ENCODE peak calls at places on chromosomes 13 and 19, in seven cellular contexts. W is CD8-positive, alpha-beta memory T cell; E is A549; G is body of pancreas; M is BE2C; H is adrenal gland; V is ascending aorta. O is an unnamed sample.

GRCh38 chr19:48784527-48784926 is 26.3 kb downstream of the BCAT2 start:
- DNase-seq in W (no peak), H (no peak), G (no peak), V (no peak), M (no peak), E (peak; percentile 53), O (no peak)

GRCh38 chr19:45637890-45638667 is 1.1 kb downstream of the EML2 start:
- DNase-seq in V (no peak), W (no peak), E (peak; percentile 62), M (no peak), G (no peak), H (peak; percentile 74), O (peak; percentile 80)

GRCh38 chr13:111267784-111268183 is 52.7 kb upstream of the TEX29 start:
- DNase-seq in H (no peak), V (no peak), M (no peak), G (no peak), W (no peak), E (no peak), O (no peak)

GRCh38 chr19:5967994-5968430 is 9.9 kb downstream of the RANBP3 start:
- DNase-seq in V (no peak), M (peak; percentile 70), H (peak; percentile 89), W (peak; percentile 68), E (peak; percentile 68), G (peak; percentile 73), O (no peak)

GRCh38 chr19:44800461-44800860 is 8.4 kb upstream of the BCAM start:
- DNase-seq in W (peak; percentile 84), M (peak; percentile 90), G (peak; percentile 85), H (peak; percentile 94), V (peak; percentile 91), E (peak; percentile 89), O (peak; percentile 83)

GRCh38 chr13:103263448-103263847 is 197.2 kb upstream of the SLC10A2 start:
- DNase-seq in G (no peak), H (no peak), V (no peak), M (no peak), W (no peak), E (no peak), O (no peak)

GRCh38 chr19:5089283-5089682 is 120.4 kb downstream of the KDM4B start:
- DNase-seq in G (no peak), V (no peak), H (no peak), E (no peak), W (no peak), M (no peak), O (no peak)

GRCh38 chr19:1848399-1849131 is at the start of gene REXO1:
- DNase-seq in M (peak; percentile 92), H (peak; percentile 98), W (peak; percentile 98), G (peak; percentile 97), E (peak; percentile 93), V (peak; percentile 97), O (peak; percentile 95)

GRCh38 chr13:110444226-110444653 is 117.3 kb downstream of the RAB20 start:
- DNase-seq in H (peak; percentile 65), E (no peak), G (no peak), W (no peak), M (no peak), V (peak; percentile 75), O (no peak)

GRCh38 chr13:100131863-100132574 is 43.1 kb downstream of the PCCA start:
- DNase-seq in M (peak; percentile 34), W (no peak), V (no peak), H (no peak), E (peak; percentile 63), G (no peak), O (no peak)

GRCh38 chr13:107799001-107799400 is 416.3 kb downstream of the LIG4 start:
- DNase-seq in W (no peak), M (no peak), H (no peak), E (no peak), V (no peak), G (no peak), O (no peak)

GRCh38 chr13:21045101-21045500 is 16.3 kb downstream of the LATS2 start:
- DNase-seq in E (no peak), H (no peak), W (no peak), G (no peak), M (no peak), V (no peak), O (no peak)

GRCh38 chr13:28513745-28514144 is 18.8 kb upstream of the FLT1 start:
- DNase-seq in V (no peak), H (no peak), M (no peak), G (no peak), E (no peak), W (no peak), O (no peak)

GRCh38 chr19:49064768-49065611 is at the start of gene NTF4:
- DNase-seq in G (peak; percentile 39), W (no peak), M (peak; percentile 69), E (no peak), V (no peak), H (no peak), O (no peak)

GRCh38 chr13:90984737-90985136 is 362.8 kb upstream of the MIR17HG start:
- DNase-seq in W (no peak), H (no peak), V (no peak), M (no peak), E (no peak), G (no peak), O (no peak)

GRCh38 chr13:45209229-45209628 is 8.4 kb upstream of the KCTD4 start:
- DNase-seq in E (peak; percentile 30), G (no peak), M (no peak), W (no peak), V (no peak), H (no peak), O (no peak)

GRCh38 chr13:48156466-48156865 is 61.6 kb upstream of the MED4 start:
- DNase-seq in W (peak; percentile 90), M (no peak), E (no peak), G (no peak), H (no peak), V (no peak), O (peak; percentile 76)

GRCh38 chr13:112363867-112364528 is 12.2 kb upstream of the SPACA7 start:
- DNase-seq in G (no peak), H (no peak), W (no peak), M (no peak), E (no peak), V (no peak), O (no peak)

GRCh38 chr19:41023193-41023592 is 32.1 kb downstream of the CYP2B6 start:
- DNase-seq in M (no peak), H (peak; percentile 21), G (no peak), E (no peak), V (no peak), W (no peak), O (no peak)

GRCh38 chr13:34151885-34152284 is 333.9 kb downstream of the RFC3 start:
- DNase-seq in M (no peak), H (no peak), V (no peak), E (no peak), W (no peak), G (no peak), O (no peak)

GRCh38 chr19:54035215-54036178 is 28.2 kb downstream of the VSTM1 start:
- DNase-seq in H (no peak), M (no peak), G (no peak), E (peak; percentile 52), V (no peak), W (no peak), O (no peak)

GRCh38 chr19:19618384-19619051 is at the start of gene PBX4:
- DNase-seq in G (peak; percentile 92), H (peak; percentile 96), V (peak; percentile 90), W (peak; percentile 99), E (peak; percentile 87), M (peak; percentile 96), O (peak; percentile 98)

GRCh38 chr13:33727356-33728083 is 90.4 kb upstream of the RFC3 start:
- DNase-seq in M (no peak), H (no peak), W (no peak), E (no peak), V (no peak), G (no peak), O (no peak)

DNA sequence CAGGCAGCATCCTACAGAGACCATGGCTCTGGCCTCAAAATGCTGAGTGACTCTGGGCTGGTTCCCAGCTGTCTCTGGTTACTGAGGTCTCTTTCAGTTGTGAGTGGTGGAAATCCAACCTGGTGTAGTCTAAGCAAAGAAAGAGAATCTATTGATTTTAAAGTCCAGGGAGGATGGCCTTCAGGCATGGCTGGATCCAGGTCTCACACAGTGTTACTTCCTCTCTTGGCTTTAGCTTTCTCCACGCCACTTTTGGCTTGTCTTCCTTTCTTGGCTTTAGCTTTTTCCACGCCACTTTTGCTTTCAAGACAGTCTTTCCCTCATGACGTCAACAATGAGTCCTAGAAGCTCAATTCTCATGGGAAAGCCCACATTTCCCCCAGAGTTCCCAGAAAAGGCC is 4.1 kb downstream of the CYP4F3 start:
- DNase-seq in M (no peak), E (no peak), G (no peak), H (no peak), V (no peak), W (no peak), O (no peak)
- H3K9me3 ChIP-seq in M (no peaks in the 10 kb centered on the region), E (no peaks in the 10 kb centered on the region), G (no peaks in the 10 kb centered on the region), H (no peaks in the 10 kb centered on the region), V (no peaks in the 10 kb centered on the region), W (no peaks in the 10 kb centered on the region), O (no peaks in the 10 kb centered on the region)

GRCh38 chr13:67228031-67228430 is 2.1 kb downstream of the PCDH9 start:
- DNase-seq in E (no peak), V (no peak), M (no peak), G (no peak), H (no peak), W (no peak), O (no peak)

GRCh38 chr13:67227131-67227983 is 2.8 kb downstream of the PCDH9 start:
- DNase-seq in M (no peak), V (no peak), E (no peak), W (no peak), G (no peak), H (no peak), O (no peak)

GRCh38 chr13:67230243-67230773 is at the start of gene PCDH9:
- DNase-seq in V (peak; percentile 98), E (peak; percentile 96), W (peak; percentile 84), G (peak; percentile 91), M (peak; percentile 97), H (peak; percentile 98), O (peak; percentile 89)

GRCh38 chr13:67229438-67230242 is 496 bp downstream of the PCDH9 start:
- DNase-seq in V (no peak), W (no peak), H (no peak), G (no peak), E (no peak), M (no peak), O (no peak)

DNA sequence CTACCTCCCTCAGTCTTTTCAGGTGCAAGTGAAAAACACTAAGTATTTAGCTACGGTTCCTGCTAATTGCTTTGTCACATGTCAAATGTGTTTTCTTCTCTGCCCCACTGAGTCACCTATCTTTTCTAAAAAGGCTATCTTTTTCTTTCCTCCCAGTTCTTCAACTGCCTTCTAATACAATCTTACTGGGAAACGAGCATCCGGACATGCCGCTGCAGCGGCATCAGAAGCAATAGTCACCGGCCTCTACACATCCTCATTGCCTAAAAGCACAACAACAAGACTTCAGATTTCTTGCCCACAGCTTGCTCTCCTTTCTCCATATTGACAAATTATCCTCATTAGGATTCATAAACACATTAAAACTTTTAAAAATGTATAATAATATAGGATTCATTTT is 1.2 kb downstream of the PCDH9 start:
- DNase-seq in V (no peak), M (no peak), E (no peak), G (no peak), W (no peak), H (no peak), O (no peak)
- H3K4me3 ChIP-seq in V (peak overlapping the region; percentile 86), M (peak overlapping the region; percentile 96), E (peak overlapping the region; percentile 79), G (no peak overlapping the region), W (no peak overlapping the region), H (peak overlapping the region; percentile 70), O (no peak overlapping the region)

GRCh38 chr13:26021956-26022355 is 29.9 kb downstream of the SHISA2 start:
- DNase-seq in G (no peak), M (no peak), E (no peak), V (no peak), W (no peak), H (no peak), O (no peak)
- H3K4me1 ChIP-seq in G (peaks cover 32% of the 10 kb centered on the region), M (peaks cover 4% of the 10 kb centered on the region), E (no peaks in the 10 kb centered on the region), V (no peaks in the 10 kb centered on the region), W (peaks cover 10% of the 10 kb centered on the region), H (no peaks in the 10 kb centered on the region), O (no peaks in the 10 kb centered on the region)

GRCh38 chr13:49716615-49717014 is 25.3 kb upstream of the EBPL start:
- DNase-seq in E (no peak), V (no peak), M (no peak), W (no peak), G (no peak), H (no peak), O (no peak)
- H3K9me3 ChIP-seq in E (peaks cover 13% of the 10 kb centered on the region), V (peaks cover 18% of the 10 kb centered on the region), M (no peaks in the 10 kb centered on the region), W (peaks cover 4% of the 10 kb centered on the region), G (no peaks in the 10 kb centered on the region), H (peaks cover 16% of the 10 kb centered on the region), O (peaks cover 14% of the 10 kb centered on the region)

O was measured in mucosa of descending colon.